ENCODE peak calls at places on chromosome 14, in five cellular contexts. G, N, U, L and F are unnamed samples.

GRCh38 chr14:67137744-67138371 is 51.4 kb upstream of the GARIN2 start:
- DNase-seq in G (no peak), N (no peak), U (no peak), L (peak), F (no peak)

GRCh38 chr14:74945261-74945851 is 10.0 kb downstream of the PGF start:
- DNase-seq in G (peak), N (no peak), U (peak), L (peak), F (no peak)

GRCh38 chr14:77862154-77862783 is 62.4 kb downstream of the ADCK1 start:
- DNase-seq in G (peak), N (peak), U (peak), L (peak), F (peak)

GRCh38 chr14:92524603-92525185 is 11.1 kb downstream of the RIN3 start:
- DNase-seq in G (no peak), N (no peak), U (no peak), L (no peak), F (no peak)

GRCh38 chr14:90722590-90722989 is 93.6 kb downstream of the TTC7B start:
- DNase-seq in G (no peak), N (no peak), U (no peak), L (no peak), F (no peak)

GRCh38 chr14:73370561-73370960 is 87.8 kb downstream of the NUMB start:
- DNase-seq in G (no peak), N (no peak), U (no peak), L (no peak), F (no peak)

GRCh38 chr14:21070083-21070609 is at the start of gene ARHGEF40:
- DNase-seq in G (no peak), N (peak), U (no peak), L (no peak), F (peak)

GRCh38 chr14:89507521-89507920 is 90.5 kb upstream of the FOXN3 start:
- DNase-seq in G (no peak), N (no peak), U (no peak), L (no peak), F (no peak)

GRCh38 chr14:68568907-68569545 is 223.8 kb downstream of the ZFP36L1 start:
- DNase-seq in G (no peak), N (no peak), U (no peak), L (no peak), F (no peak)

GRCh38 chr14:99910337-99911268 is 117.4 kb downstream of the EML1 start:
- DNase-seq in G (no peak), N (no peak), U (no peak), L (no peak), F (no peak)

GRCh38 chr14:71720978-71721624 is 211.1 kb upstream of the RGS6 start:
- DNase-seq in G (no peak), N (peak), U (no peak), L (peak), F (peak)

GRCh38 chr14:69643430-69644200 is 32.2 kb downstream of the SUSD6 start:
- DNase-seq in G (peak), N (no peak), U (peak), L (peak), F (peak)

GRCh38 chr14:24290746-24291145 is 8.8 kb downstream of the DHRS1 start:
- DNase-seq in G (no peak), N (no peak), U (no peak), L (no peak), F (no peak)

GRCh38 chr14:105498430-105499255 is 7.6 kb downstream of the TEDC1 start:
- DNase-seq in G (no peak), N (peak), U (no peak), L (no peak), F (peak)

GRCh38 chr14:67575684-67576083 is 24.4 kb downstream of the PIGH start:
- DNase-seq in G (no peak), N (no peak), U (no peak), L (no peak), F (no peak)

GRCh38 chr14:104755621-104756020 is 2.7 kb downstream of the SIVA1 start:
- DNase-seq in G (no peak), N (no peak), U (no peak), L (no peak), F (no peak)

GRCh38 chr14:77603654-77604270 is 12.7 kb downstream of the SPTLC2 start:
- DNase-seq in G (no peak), N (no peak), U (no peak), L (peak), F (no peak)

GRCh38 chr14:61503167-61503801 is 181.9 kb downstream of the PRKCH start:
- DNase-seq in G (no peak), N (no peak), U (peak), L (no peak), F (no peak)

GRCh38 chr14:90087433-90087832 is 25.6 kb downstream of the KCNK13 start:
- DNase-seq in G (no peak), N (peak), U (no peak), L (no peak), F (no peak)

GRCh38 chr14:68386950-68387779 is 405.7 kb downstream of the ZFP36L1 start:
- DNase-seq in G (no peak), N (no peak), U (no peak), L (peak), F (no peak)

GRCh38 chr14:62957562-62957961 is 87.7 kb downstream of the KCNH5 start:
- DNase-seq in G (no peak), N (no peak), U (no peak), L (no peak), F (no peak)

GRCh38 chr14:57692671-57693070 is 173.2 kb downstream of the SLC35F4 start:
- DNase-seq in G (no peak), N (no peak), U (no peak), L (peak), F (no peak)

GRCh38 chr14:95475540-95476240 is 40.8 kb downstream of the SYNE3 start:
- DNase-seq in G (no peak), N (no peak), U (no peak), L (no peak), F (no peak)

GRCh38 chr14:31216359-31216758 is 8.8 kb upstream of the HECTD1 start:
- DNase-seq in G (no peak), N (no peak), U (no peak), L (no peak), F (no peak)

GRCh38 chr14:53670701-53671100 is 285.9 kb downstream of the BMP4 start:
- DNase-seq in G (no peak), N (no peak), U (no peak), L (no peak), F (no peak)

GRCh38 chr14:103317251-103317650 is 16.8 kb upstream of the EIF5 start:
- DNase-seq in G (no peak), N (no peak), U (no peak), L (no peak), F (no peak)